ENCODE peak calls at places on chromosomes 2 and 18, in nine cellular contexts. Y is NCI-H2171 treated with DMSO at 0.1 percent for 48 hours, D is mucosa of gallbladder, O is lower lobe of right lung, G is pancreas, T is endothelial cell, L is B cell, F is mucosa of descending colon, E is posterior cingulate gyrus. K is an unnamed sample.

GRCh38 chr2:212713681-212714080 is 175.1 kb upstream of the ERBB4 start:
- DNase-seq in Y (no peak), D (no peak), O (no peak), G (no peak), T (no peak), L (no peak), F (no peak), E (no peak), K (no peak)

GRCh38 chr2:232525796-232526195 is at the start of gene CHRND:
- DNase-seq in Y (peak), D (no peak), O (no peak), G (peak), T (no peak), L (no peak), F (peak), E (peak), K (no peak)

GRCh38 chr2:69099541-69099940 is 86.6 kb downstream of the ANTXR1 start:
- DNase-seq in Y (no peak), D (no peak), O (no peak), G (no peak), T (no peak), L (no peak), F (no peak), E (no peak), K (no peak)

GRCh38 chr18:63439334-63439733 is 17.1 kb upstream of the VPS4B start:
- DNase-seq in Y (peak), D (peak), O (no peak), G (no peak), T (peak), L (peak), F (no peak), E (peak), K (peak)

GRCh38 chr18:49558356-49558755 is 3.5 kb upstream of the LIPG start:
- DNase-seq in Y (no peak), D (no peak), O (no peak), G (no peak), T (no peak), L (no peak), F (no peak), E (no peak), K (no peak)

GRCh38 chr2:96413067-96413722 is 77.6 kb downstream of the NCAPH start:
- DNase-seq in Y (no peak), D (peak), O (no peak), G (no peak), T (no peak), L (no peak), F (no peak), E (no peak), K (peak)

GRCh38 chr2:111694690-111695089 is 189.3 kb downstream of the ANAPC1 start:
- DNase-seq in Y (no peak), D (no peak), O (no peak), G (no peak), T (no peak), L (no peak), F (no peak), E (no peak), K (peak)

GRCh38 chr2:190110131-190110530 is 47.6 kb upstream of the MSTN start:
- DNase-seq in Y (no peak), D (no peak), O (no peak), G (no peak), T (no peak), L (no peak), F (no peak), E (no peak), K (no peak)

GRCh38 chr18:10900435-10900834 is 248.9 kb downstream of the PIEZO2 start:
- DNase-seq in Y (no peak), D (no peak), O (no peak), G (no peak), T (no peak), L (no peak), F (no peak), E (no peak), K (no peak)

GRCh38 chr2:209525336-209525735 is 101.5 kb downstream of the MAP2 start:
- DNase-seq in Y (no peak), D (no peak), O (no peak), G (no peak), T (no peak), L (no peak), F (no peak), E (no peak), K (no peak)

GRCh38 chr18:62183578-62184195 is 3.2 kb downstream of the PIGN start:
- DNase-seq in Y (peak), D (peak), O (no peak), G (no peak), T (peak), L (peak), F (no peak), E (peak), K (peak)

GRCh38 chr18:61703508-61703907 is 189.3 kb downstream of the RNF152 start:
- DNase-seq in Y (no peak), D (no peak), O (no peak), G (no peak), T (no peak), L (no peak), F (no peak), E (no peak), K (no peak)

GRCh38 chr2:168311265-168311925 is 64.0 kb upstream of the STK39 start:
- DNase-seq in Y (peak), D (no peak), O (no peak), G (no peak), T (no peak), L (no peak), F (no peak), E (no peak), K (no peak)

GRCh38 chr2:145292166-145292565 is 772.2 kb upstream of the ZEB2 start:
- DNase-seq in Y (no peak), D (no peak), O (no peak), G (no peak), T (no peak), L (no peak), F (no peak), E (no peak), K (no peak)

GRCh38 chr2:150916997-150917396 is 344.7 kb downstream of the RBM43 start:
- DNase-seq in Y (no peak), D (no peak), O (no peak), G (no peak), T (no peak), L (no peak), F (no peak), E (no peak), K (no peak)

GRCh38 chr2:953975-954686 is 3.5 kb downstream of the SNTG2 start:
- DNase-seq in Y (peak), D (no peak), O (no peak), G (no peak), T (no peak), L (no peak), F (no peak), E (no peak), K (peak)

GRCh38 chr18:2303517-2304238 is 267.6 kb downstream of the METTL4 start:
- DNase-seq in Y (no peak), D (no peak), O (no peak), G (no peak), T (no peak), L (no peak), F (no peak), E (no peak), K (peak)

GRCh38 chr2:54964271-54964670 is 86.0 kb downstream of the RTN4 start:
- DNase-seq in Y (no peak), D (no peak), O (no peak), G (no peak), T (no peak), L (no peak), F (no peak), E (no peak), K (no peak)

GRCh38 chr2:179424571-179424970 is 159.9 kb upstream of the SESTD1 start:
- DNase-seq in Y (no peak), D (no peak), O (no peak), G (no peak), T (no peak), L (no peak), F (no peak), E (no peak), K (no peak)

GRCh38 chr2:157363612-157364101 is 38.0 kb upstream of the ERMN start:
- DNase-seq in Y (no peak), D (no peak), O (no peak), G (no peak), T (no peak), L (no peak), F (no peak), E (no peak), K (peak)

GRCh38 chr2:15643791-15644588 is 52.3 kb downstream of the DDX1 start:
- DNase-seq in Y (no peak), D (no peak), O (no peak), G (no peak), T (no peak), L (no peak), F (no peak), E (no peak), K (no peak)

K was measured in Caki2.